ENCODE peak calls at places on chromosomes 2 and 18, in ten cellular contexts. B is omental fat pad, R is posterior cingulate gyrus, S is NCI-H1417, U is T-helper 9 cell, C is cardiac muscle cell, V is CMK, A is lung microvascular endothelial cell, E is endothelial cell, P is GM04504. K is an unnamed sample.

GRCh38 chr2:111135910-111136297 is 15.2 kb downstream of the BCL2L11 start:
- DNase-seq in B (no peak), R (no peak), S (no peak), U (no peak), C (peak; percentile 98), V (no peak), A (no peak), E (no peak), P (no peak), K (no peak)

GRCh38 chr18:63079114-63079513 is 240.5 kb downstream of the BCL2 start:
- DNase-seq in B (no peak), R (no peak), S (no peak), U (no peak), C (no peak), V (no peak), A (no peak), E (no peak), P (no peak), K (peak; percentile 11)

GRCh38 chr2:220188031-220188430 is 560.6 kb downstream of the SLC4A3 start:
- DNase-seq in B (no peak), R (no peak), S (no peak), U (no peak), C (peak; percentile 45), V (no peak), A (no peak), E (no peak), P (peak; percentile 71), K (no peak)

GRCh38 chr2:190988910-190989309 is 25.1 kb downstream of the STAT1 start:
- DNase-seq in B (no peak), R (no peak), S (no peak), U (no peak), C (no peak), V (no peak), A (no peak), E (no peak), P (no peak), K (no peak)

GRCh38 chr18:73638709-73639108 is 508.9 kb downstream of the FBXO15 start:
- DNase-seq in B (no peak), R (no peak), S (no peak), U (no peak), C (peak; percentile 38), V (no peak), A (peak; percentile 19), E (no peak), P (no peak), K (no peak)

GRCh38 chr2:70974592-70974991 is 3.8 kb upstream of the ANKRD53 start:
- DNase-seq in B (no peak), R (no peak), S (no peak), U (no peak), C (no peak), V (no peak), A (no peak), E (no peak), P (no peak), K (no peak)

GRCh38 chr2:11073251-11073650 is 82.0 kb upstream of the SLC66A3 start:
- DNase-seq in B (no peak), R (no peak), S (peak; percentile 34), U (no peak), C (peak; percentile 62), V (no peak), A (peak; percentile 57), E (peak; percentile 74), P (no peak), K (peak; percentile 11)

GRCh38 chr18:903703-904102 is 968 bp upstream of the ADCYAP1 start:
- DNase-seq in B (no peak), R (no peak), S (no peak), U (peak; percentile 12), C (peak; percentile 71), V (no peak), A (peak; percentile 64), E (peak; percentile 84), P (no peak), K (peak; percentile 19)

GRCh38 chr2:47141520-47141919 is 13.6 kb downstream of the STPG4 start:
- DNase-seq in B (no peak), R (no peak), S (no peak), U (no peak), C (no peak), V (no peak), A (no peak), E (no peak), P (no peak), K (no peak)

GRCh38 chr2:28624798-28625701 is 126.6 kb upstream of the PPP1CB start:
- DNase-seq in B (no peak), R (no peak), S (no peak), U (peak; percentile 66), C (peak; percentile 75), V (no peak), A (peak; percentile 54), E (no peak), P (no peak), K (peak; percentile 29)